ENCODE peak calls at places on chromosomes 11 and 22, in ten cellular contexts. One of them, this sample, is unnamed.

GRCh38 chr11:66600924-66601233 is 7.9 kb downstream of the CCS start:
- DNase-seq in posterior vena cava: no peak
- DNase-seq in stimulated activated CD4-positive, alpha-beta T cell treated with anti-CD3 and anti-CD28 coated beads, Interleukin-2, amount 100 ng/mL, for 48 hours: no peak
- DNase-seq in adrenal gland: no peak
- DNase-seq in anterior cingulate cortex: no peak
- DNase-seq in HT1080: no peak
- DNase-seq in endothelial cell: no peak
- DNase-seq in NCI-H1105 treated with DMSO at 0.1 percent for 48 hours: no peak
- DNase-seq in Caco-2: no peak
- DNase-seq in activated CD4-positive, alpha-beta T cell treated with anti-CD3 and anti-CD28 coated beads for 36 hours: no peak
- DNase-seq in this sample: no peak

GRCh38 chr11:111720801-111721494 is 45.2 kb downstream of the PPP2R1B start:
- DNase-seq in posterior vena cava: no peak
- DNase-seq in stimulated activated CD4-positive, alpha-beta T cell treated with anti-CD3 and anti-CD28 coated beads, Interleukin-2, amount 100 ng/mL, for 48 hours: no peak
- DNase-seq in adrenal gland: no peak
- DNase-seq in anterior cingulate cortex: no peak
- DNase-seq in HT1080: no peak
- DNase-seq in endothelial cell: no peak
- DNase-seq in NCI-H1105 treated with DMSO at 0.1 percent for 48 hours: no peak
- DNase-seq in Caco-2: no peak
- DNase-seq in activated CD4-positive, alpha-beta T cell treated with anti-CD3 and anti-CD28 coated beads for 36 hours: no peak
- DNase-seq in this sample: no peak

GRCh38 chr11:1559103-1559951 is 12.7 kb downstream of the DUSP8 start:
- DNase-seq in posterior vena cava: peak
- DNase-seq in stimulated activated CD4-positive, alpha-beta T cell treated with anti-CD3 and anti-CD28 coated beads, Interleukin-2, amount 100 ng/mL, for 48 hours: no peak
- DNase-seq in adrenal gland: peak
- DNase-seq in anterior cingulate cortex: peak
- DNase-seq in HT1080: no peak
- DNase-seq in endothelial cell: no peak
- DNase-seq in NCI-H1105 treated with DMSO at 0.1 percent for 48 hours: peak
- DNase-seq in Caco-2: no peak
- DNase-seq in activated CD4-positive, alpha-beta T cell treated with anti-CD3 and anti-CD28 coated beads for 36 hours: peak
- DNase-seq in this sample: no peak

GRCh38 chr11:124717786-124718634 is 21.7 kb upstream of the NRGN start:
- DNase-seq in posterior vena cava: peak
- DNase-seq in stimulated activated CD4-positive, alpha-beta T cell treated with anti-CD3 and anti-CD28 coated beads, Interleukin-2, amount 100 ng/mL, for 48 hours: no peak
- DNase-seq in adrenal gland: no peak
- DNase-seq in anterior cingulate cortex: no peak
- DNase-seq in HT1080: peak
- DNase-seq in endothelial cell: peak
- DNase-seq in NCI-H1105 treated with DMSO at 0.1 percent for 48 hours: peak
- DNase-seq in Caco-2: peak
- DNase-seq in activated CD4-positive, alpha-beta T cell treated with anti-CD3 and anti-CD28 coated beads for 36 hours: peak
- DNase-seq in this sample: no peak

GRCh38 chr22:43399980-43400358 is 11.8 kb upstream of the MPPED1 start:
- DNase-seq in posterior vena cava: no peak
- DNase-seq in stimulated activated CD4-positive, alpha-beta T cell treated with anti-CD3 and anti-CD28 coated beads, Interleukin-2, amount 100 ng/mL, for 48 hours: no peak
- DNase-seq in adrenal gland: no peak
- DNase-seq in anterior cingulate cortex: no peak
- DNase-seq in HT1080: no peak
- DNase-seq in endothelial cell: no peak
- DNase-seq in NCI-H1105 treated with DMSO at 0.1 percent for 48 hours: no peak
- DNase-seq in Caco-2: no peak
- DNase-seq in activated CD4-positive, alpha-beta T cell treated with anti-CD3 and anti-CD28 coated beads for 36 hours: no peak
- DNase-seq in this sample: no peak

GRCh38 chr11:2164081-2164480 is 3.1 kb upstream of the INS start:
- DNase-seq in posterior vena cava: no peak
- DNase-seq in stimulated activated CD4-positive, alpha-beta T cell treated with anti-CD3 and anti-CD28 coated beads, Interleukin-2, amount 100 ng/mL, for 48 hours: no peak
- DNase-seq in adrenal gland: no peak
- DNase-seq in anterior cingulate cortex: no peak
- DNase-seq in HT1080: no peak
- DNase-seq in endothelial cell: no peak
- DNase-seq in NCI-H1105 treated with DMSO at 0.1 percent for 48 hours: no peak
- DNase-seq in Caco-2: no peak
- DNase-seq in activated CD4-positive, alpha-beta T cell treated with anti-CD3 and anti-CD28 coated beads for 36 hours: no peak
- DNase-seq in this sample: no peak

GRCh38 chr11:27694992-27695391 is 5.3 kb downstream of the BDNF start:
- DNase-seq in posterior vena cava: no peak
- DNase-seq in stimulated activated CD4-positive, alpha-beta T cell treated with anti-CD3 and anti-CD28 coated beads, Interleukin-2, amount 100 ng/mL, for 48 hours: no peak
- DNase-seq in adrenal gland: no peak
- DNase-seq in anterior cingulate cortex: no peak
- DNase-seq in HT1080: no peak
- DNase-seq in endothelial cell: no peak
- DNase-seq in NCI-H1105 treated with DMSO at 0.1 percent for 48 hours: peak
- DNase-seq in Caco-2: no peak
- DNase-seq in activated CD4-positive, alpha-beta T cell treated with anti-CD3 and anti-CD28 coated beads for 36 hours: no peak
- DNase-seq in this sample: peak

GRCh38 chr11:118224512-118225180 is at the start of gene JAML:
- DNase-seq in posterior vena cava: no peak
- DNase-seq in stimulated activated CD4-positive, alpha-beta T cell treated with anti-CD3 and anti-CD28 coated beads, Interleukin-2, amount 100 ng/mL, for 48 hours: no peak
- DNase-seq in adrenal gland: no peak
- DNase-seq in anterior cingulate cortex: no peak
- DNase-seq in HT1080: no peak
- DNase-seq in endothelial cell: no peak
- DNase-seq in NCI-H1105 treated with DMSO at 0.1 percent for 48 hours: no peak
- DNase-seq in Caco-2: no peak
- DNase-seq in activated CD4-positive, alpha-beta T cell treated with anti-CD3 and anti-CD28 coated beads for 36 hours: peak
- DNase-seq in this sample: no peak

GRCh38 chr11:60343094-60343704 is 16.1 kb downstream of the MS4A6E start:
- DNase-seq in posterior vena cava: no peak
- DNase-seq in stimulated activated CD4-positive, alpha-beta T cell treated with anti-CD3 and anti-CD28 coated beads, Interleukin-2, amount 100 ng/mL, for 48 hours: no peak
- DNase-seq in adrenal gland: no peak
- DNase-seq in anterior cingulate cortex: no peak
- DNase-seq in HT1080: no peak
- DNase-seq in endothelial cell: no peak
- DNase-seq in NCI-H1105 treated with DMSO at 0.1 percent for 48 hours: no peak
- DNase-seq in Caco-2: no peak
- DNase-seq in activated CD4-positive, alpha-beta T cell treated with anti-CD3 and anti-CD28 coated beads for 36 hours: peak
- DNase-seq in this sample: peak

GRCh38 chr22:36536717-36537116 is 7.8 kb upstream of the EIF3D start:
- DNase-seq in posterior vena cava: no peak
- DNase-seq in stimulated activated CD4-positive, alpha-beta T cell treated with anti-CD3 and anti-CD28 coated beads, Interleukin-2, amount 100 ng/mL, for 48 hours: no peak
- DNase-seq in adrenal gland: no peak
- DNase-seq in anterior cingulate cortex: no peak
- DNase-seq in HT1080: no peak
- DNase-seq in endothelial cell: no peak
- DNase-seq in NCI-H1105 treated with DMSO at 0.1 percent for 48 hours: peak
- DNase-seq in Caco-2: no peak
- DNase-seq in activated CD4-positive, alpha-beta T cell treated with anti-CD3 and anti-CD28 coated beads for 36 hours: no peak
- DNase-seq in this sample: no peak

GRCh38 chr11:63814383-63814736 is 1.1 kb downstream of the SPINDOC start:
- DNase-seq in posterior vena cava: no peak
- DNase-seq in stimulated activated CD4-positive, alpha-beta T cell treated with anti-CD3 and anti-CD28 coated beads, Interleukin-2, amount 100 ng/mL, for 48 hours: no peak
- DNase-seq in adrenal gland: no peak
- DNase-seq in anterior cingulate cortex: no peak
- DNase-seq in HT1080: no peak
- DNase-seq in endothelial cell: no peak
- DNase-seq in NCI-H1105 treated with DMSO at 0.1 percent for 48 hours: no peak
- DNase-seq in Caco-2: no peak
- DNase-seq in activated CD4-positive, alpha-beta T cell treated with anti-CD3 and anti-CD28 coated beads for 36 hours: no peak
- DNase-seq in this sample: no peak

GRCh38 chr11:120564573-120565301 is 53.2 kb downstream of the GRIK4 start:
- DNase-seq in posterior vena cava: peak
- DNase-seq in stimulated activated CD4-positive, alpha-beta T cell treated with anti-CD3 and anti-CD28 coated beads, Interleukin-2, amount 100 ng/mL, for 48 hours: peak
- DNase-seq in adrenal gland: peak
- DNase-seq in anterior cingulate cortex: peak
- DNase-seq in HT1080: no peak
- DNase-seq in endothelial cell: peak
- DNase-seq in NCI-H1105 treated with DMSO at 0.1 percent for 48 hours: peak
- DNase-seq in Caco-2: no peak
- DNase-seq in activated CD4-positive, alpha-beta T cell treated with anti-CD3 and anti-CD28 coated beads for 36 hours: peak
- DNase-seq in this sample: no peak

GRCh38 chr11:100908746-100909145 is 220.9 kb downstream of the PGR start:
- DNase-seq in posterior vena cava: no peak
- DNase-seq in stimulated activated CD4-positive, alpha-beta T cell treated with anti-CD3 and anti-CD28 coated beads, Interleukin-2, amount 100 ng/mL, for 48 hours: no peak
- DNase-seq in adrenal gland: no peak
- DNase-seq in anterior cingulate cortex: no peak
- DNase-seq in HT1080: peak
- DNase-seq in endothelial cell: no peak
- DNase-seq in NCI-H1105 treated with DMSO at 0.1 percent for 48 hours: no peak
- DNase-seq in Caco-2: no peak
- DNase-seq in activated CD4-positive, alpha-beta T cell treated with anti-CD3 and anti-CD28 coated beads for 36 hours: no peak
- DNase-seq in this sample: no peak

GRCh38 chr11:86162257-86162656 is 82.3 kb upstream of the EED start:
- DNase-seq in posterior vena cava: peak
- DNase-seq in stimulated activated CD4-positive, alpha-beta T cell treated with anti-CD3 and anti-CD28 coated beads, Interleukin-2, amount 100 ng/mL, for 48 hours: no peak
- DNase-seq in adrenal gland: peak
- DNase-seq in anterior cingulate cortex: no peak
- DNase-seq in HT1080: peak
- DNase-seq in endothelial cell: no peak
- DNase-seq in NCI-H1105 treated with DMSO at 0.1 percent for 48 hours: no peak
- DNase-seq in Caco-2: no peak
- DNase-seq in activated CD4-positive, alpha-beta T cell treated with anti-CD3 and anti-CD28 coated beads for 36 hours: no peak
- DNase-seq in this sample: peak

GRCh38 chr11:65662802-65663633 is at the start of gene RELA:
- DNase-seq in posterior vena cava: peak
- DNase-seq in stimulated activated CD4-positive, alpha-beta T cell treated with anti-CD3 and anti-CD28 coated beads, Interleukin-2, amount 100 ng/mL, for 48 hours: peak
- DNase-seq in adrenal gland: peak
- DNase-seq in anterior cingulate cortex: peak
- DNase-seq in HT1080: peak
- DNase-seq in endothelial cell: peak
- DNase-seq in NCI-H1105 treated with DMSO at 0.1 percent for 48 hours: peak
- DNase-seq in Caco-2: peak
- DNase-seq in activated CD4-positive, alpha-beta T cell treated with anti-CD3 and anti-CD28 coated beads for 36 hours: peak
- DNase-seq in this sample: peak

GRCh38 chr11:35709386-35709785 is 46.8 kb downstream of the TRIM44 start:
- DNase-seq in posterior vena cava: no peak
- DNase-seq in stimulated activated CD4-positive, alpha-beta T cell treated with anti-CD3 and anti-CD28 coated beads, Interleukin-2, amount 100 ng/mL, for 48 hours: no peak
- DNase-seq in adrenal gland: no peak
- DNase-seq in anterior cingulate cortex: no peak
- DNase-seq in HT1080: no peak
- DNase-seq in endothelial cell: no peak
- DNase-seq in NCI-H1105 treated with DMSO at 0.1 percent for 48 hours: no peak
- DNase-seq in Caco-2: no peak
- DNase-seq in activated CD4-positive, alpha-beta T cell treated with anti-CD3 and anti-CD28 coated beads for 36 hours: no peak
- DNase-seq in this sample: no peak

GRCh38 chr11:121625784-121626506 is 173.2 kb upstream of the SORL1-AS1 start:
- DNase-seq in posterior vena cava: no peak
- DNase-seq in stimulated activated CD4-positive, alpha-beta T cell treated with anti-CD3 and anti-CD28 coated beads, Interleukin-2, amount 100 ng/mL, for 48 hours: no peak
- DNase-seq in adrenal gland: no peak
- DNase-seq in anterior cingulate cortex: no peak
- DNase-seq in HT1080: no peak
- DNase-seq in endothelial cell: no peak
- DNase-seq in NCI-H1105 treated with DMSO at 0.1 percent for 48 hours: no peak
- DNase-seq in Caco-2: no peak
- DNase-seq in activated CD4-positive, alpha-beta T cell treated with anti-CD3 and anti-CD28 coated beads for 36 hours: no peak
- DNase-seq in this sample: no peak

GRCh38 chr11:70205049-70205725 is 2.1 kb downstream of the FADD start:
- DNase-seq in posterior vena cava: peak
- DNase-seq in stimulated activated CD4-positive, alpha-beta T cell treated with anti-CD3 and anti-CD28 coated beads, Interleukin-2, amount 100 ng/mL, for 48 hours: no peak
- DNase-seq in adrenal gland: no peak
- DNase-seq in anterior cingulate cortex: no peak
- DNase-seq in HT1080: no peak
- DNase-seq in endothelial cell: no peak
- DNase-seq in NCI-H1105 treated with DMSO at 0.1 percent for 48 hours: no peak
- DNase-seq in Caco-2: no peak
- DNase-seq in activated CD4-positive, alpha-beta T cell treated with anti-CD3 and anti-CD28 coated beads for 36 hours: no peak
- DNase-seq in this sample: no peak